ENCODE peak calls at places on chromosomes 4 and X, in seven cellular contexts. F is HTR-8/SVneo; I is HFFc6; S is fibroblast of pulmonary artery; A is NCI-H187; R is iPS-NIHi11; H is effector CD4-positive, alpha-beta T cell. D is an unnamed sample.

GRCh38 chr4:178612725-178613124 is 1170.5 kb upstream of the AGA start:
- DNase-seq in F (no peak), R (no peak), H (no peak), S (no peak), A (no peak), I (no peak), D (no peak)

GRCh38 chr4:69524708-69525107 is 29.0 kb upstream of the UGT2B4 start:
- DNase-seq in I (no peak), F (no peak), H (no peak), R (no peak), S (peak), A (no peak), D (no peak)

GRCh38 chr4:149887091-149887490 is 71.4 kb upstream of the IQCM start:
- DNase-seq in R (no peak), H (no peak), A (no peak), I (no peak), S (no peak), F (no peak), D (no peak)

GRCh38 chr4:155099231-155099630 is 109.2 kb upstream of the NPY2R start:
- DNase-seq in F (no peak), A (no peak), I (no peak), S (no peak), R (no peak), H (no peak), D (no peak)

GRCh38 chrX:21963226-21963625 is 22.7 kb downstream of the SMS start:
- DNase-seq in A (no peak), R (no peak), H (no peak), F (no peak), I (no peak), S (no peak), D (no peak)

GRCh38 chr4:127896069-127896468 is 15.4 kb downstream of the PLK4 start:
- DNase-seq in S (no peak), I (no peak), H (no peak), F (no peak), R (no peak), A (no peak), D (no peak)

GRCh38 chr4:187294861-187295260 is 571.2 kb upstream of the FAT1 start:
- DNase-seq in S (peak), A (no peak), F (no peak), I (peak), H (no peak), R (no peak), D (no peak)

GRCh38 chr4:75653845-75654503 is 19.2 kb downstream of the G3BP2 start:
- DNase-seq in S (peak), R (peak), I (peak), H (no peak), F (no peak), A (no peak), D (no peak)

GRCh38 chrX:51614353-51614752 is 4.4 kb downstream of the CENPVL3 start:
- DNase-seq in F (peak), S (peak), A (no peak), H (no peak), I (peak), R (peak), D (no peak)

GRCh38 chr4:120105472-120105871 is 38.8 kb upstream of the MAD2L1 start:
- DNase-seq in R (no peak), H (no peak), I (no peak), S (no peak), A (no peak), F (no peak), D (no peak)

GRCh38 chr4:80781436-80781835 is 249.1 kb upstream of the BMP3 start:
- DNase-seq in R (no peak), A (no peak), H (no peak), I (peak), F (no peak), S (no peak), D (no peak)

GRCh38 chr4:172705565-172705964 is 463.0 kb upstream of the GALNT7 start:
- DNase-seq in A (no peak), R (no peak), I (no peak), F (no peak), H (no peak), S (no peak), D (no peak)